ENCODE peak calls at places on chromosome 9, in four cellular contexts. One of them, this sample, is unnamed.

GRCh38 chr9:111163738-111164399 is 125.6 kb upstream of the LPAR1 start:
- DNase-seq in stimulated activated CD4-positive, alpha-beta T cell treated with anti-CD3 and anti-CD28 coated beads, Interleukin-2, amount 100 ng/mL, for 48 hours: no peak
- DNase-seq in heart left ventricle: no peak
- DNase-seq in GM04503: peak; percentile 45
- DNase-seq in this sample: no peak

GRCh38 chr9:132116583-132116982 is 36.9 kb upstream of the MED27 start:
- DNase-seq in GM04503: no peak
- DNase-seq in stimulated activated CD4-positive, alpha-beta T cell treated with anti-CD3 and anti-CD28 coated beads, Interleukin-2, amount 100 ng/mL, for 48 hours: no peak
- DNase-seq in heart left ventricle: no peak
- DNase-seq in this sample: no peak

GRCh38 chr9:76818271-76818670 is 54.0 kb downstream of the PCA3 start:
- DNase-seq in heart left ventricle: peak; percentile 65
- DNase-seq in stimulated activated CD4-positive, alpha-beta T cell treated with anti-CD3 and anti-CD28 coated beads, Interleukin-2, amount 100 ng/mL, for 48 hours: no peak
- DNase-seq in GM04503: peak; percentile 92
- DNase-seq in this sample: no peak

GRCh38 chr9:135937521-135938489 is 23.4 kb downstream of the UBAC1 start:
- DNase-seq in stimulated activated CD4-positive, alpha-beta T cell treated with anti-CD3 and anti-CD28 coated beads, Interleukin-2, amount 100 ng/mL, for 48 hours: no peak
- DNase-seq in heart left ventricle: no peak
- DNase-seq in GM04503: no peak
- DNase-seq in this sample: no peak

GRCh38 chr9:89182369-89182768 is 3.8 kb upstream of the SHC3 start:
- DNase-seq in heart left ventricle: no peak
- DNase-seq in GM04503: no peak
- DNase-seq in stimulated activated CD4-positive, alpha-beta T cell treated with anti-CD3 and anti-CD28 coated beads, Interleukin-2, amount 100 ng/mL, for 48 hours: no peak
- DNase-seq in this sample: no peak

GRCh38 chr9:9437641-9438040 is 1175.2 kb downstream of the PTPRD start:
- DNase-seq in GM04503: no peak
- DNase-seq in stimulated activated CD4-positive, alpha-beta T cell treated with anti-CD3 and anti-CD28 coated beads, Interleukin-2, amount 100 ng/mL, for 48 hours: no peak
- DNase-seq in heart left ventricle: no peak
- DNase-seq in this sample: no peak

GRCh38 chr9:85984457-85984856 is 43.5 kb downstream of the NAA35 start:
- DNase-seq in stimulated activated CD4-positive, alpha-beta T cell treated with anti-CD3 and anti-CD28 coated beads, Interleukin-2, amount 100 ng/mL, for 48 hours: no peak
- DNase-seq in heart left ventricle: no peak
- DNase-seq in GM04503: no peak
- DNase-seq in this sample: no peak

GRCh38 chr9:128552744-128553221 is 396 bp downstream of the SPTAN1 start:
- DNase-seq in GM04503: no peak
- DNase-seq in heart left ventricle: peak; percentile 73
- DNase-seq in stimulated activated CD4-positive, alpha-beta T cell treated with anti-CD3 and anti-CD28 coated beads, Interleukin-2, amount 100 ng/mL, for 48 hours: peak; percentile 34
- DNase-seq in this sample: peak; percentile 37

GRCh38 chr9:136947955-136948510 is 3.0 kb downstream of the C8G start:
- DNase-seq in stimulated activated CD4-positive, alpha-beta T cell treated with anti-CD3 and anti-CD28 coated beads, Interleukin-2, amount 100 ng/mL, for 48 hours: no peak
- DNase-seq in GM04503: no peak
- DNase-seq in heart left ventricle: peak; percentile 75
- DNase-seq in this sample: no peak

GRCh38 chr9:131018621-131019020 is 9.6 kb downstream of the LAMC3 start:
- DNase-seq in GM04503: no peak
- DNase-seq in heart left ventricle: no peak
- DNase-seq in stimulated activated CD4-positive, alpha-beta T cell treated with anti-CD3 and anti-CD28 coated beads, Interleukin-2, amount 100 ng/mL, for 48 hours: no peak
- DNase-seq in this sample: no peak

GRCh38 chr9:82988488-82988887 is 74.5 kb downstream of the RASEF start:
- DNase-seq in GM04503: no peak
- DNase-seq in heart left ventricle: no peak
- DNase-seq in stimulated activated CD4-positive, alpha-beta T cell treated with anti-CD3 and anti-CD28 coated beads, Interleukin-2, amount 100 ng/mL, for 48 hours: no peak
- DNase-seq in this sample: no peak